ENCODE peak calls at places on chromosomes 16 and 17, in five cellular contexts. L, R, W, D and N are unnamed samples.

GRCh38 chr17:14451729-14452191 is 150.9 kb downstream of the HS3ST3B1 start:
- DNase-seq in W (no peak), L (no peak), R (no peak), D (no peak), N (no peak)

GRCh38 chr17:76585649-76586593 is at the start of gene ST6GALNAC2:
- DNase-seq in L (no peak), W (no peak), D (peak; percentile 84), R (peak; percentile 61), N (peak; percentile 49)

GRCh38 chr16:4029816-4030215 is 86.4 kb downstream of the ADCY9 start:
- DNase-seq in W (no peak), L (no peak), R (no peak), D (no peak), N (no peak)

GRCh38 chr17:7219812-7220592 is at the start of the genes ACADVL and DLG4:
- DNase-seq in L (peak; percentile 87), R (peak; percentile 93), D (peak; percentile 91), W (peak; percentile 94), N (peak; percentile 82)

GRCh38 chr16:4918790-4919210 is 18.1 kb downstream of the PPL start:
- DNase-seq in W (no peak), L (no peak), D (peak; percentile 67), R (no peak), N (no peak)

GRCh38 chr16:53053967-53054669 is 673 bp upstream of the CHD9 start:
- DNase-seq in W (peak; percentile 64), L (no peak), R (peak; percentile 54), D (peak; percentile 57), N (no peak)

GRCh38 chr17:77728022-77728671 is 230.4 kb upstream of the TNRC6C start:
- DNase-seq in R (no peak), L (peak; percentile 60), D (no peak), W (no peak), N (no peak)

GRCh38 chr16:28311413-28311812 is 19.1 kb downstream of the SBK1 start:
- DNase-seq in W (no peak), D (no peak), L (no peak), R (no peak), N (no peak)

GRCh38 chr16:7513429-7513828 is 180.8 kb downstream of the RBFOX1 start:
- DNase-seq in L (no peak), W (no peak), D (no peak), R (no peak), N (no peak)

GRCh38 chr17:74987418-74987908 is at the start of gene CDR2L:
- DNase-seq in L (peak; percentile 97), R (peak; percentile 95), W (peak; percentile 95), D (peak; percentile 98), N (peak; percentile 96)

GRCh38 chr17:78315355-78316114 is 44.3 kb downstream of the SOCS3 start:
- DNase-seq in L (no peak), R (peak; percentile 78), D (peak; percentile 79), W (peak; percentile 73), N (no peak)

GRCh38 chr16:2975161-2975795 is 5.0 kb downstream of the PKMYT1 start:
- DNase-seq in R (no peak), W (no peak), D (no peak), L (no peak), N (no peak)

GRCh38 chr16:24635900-24636610 is 93.4 kb upstream of the TNRC6A start:
- DNase-seq in D (peak; percentile 66), L (no peak), W (no peak), R (no peak), N (no peak)

GRCh38 chr17:81332118-81332834 is 37.2 kb upstream of the SLC38A10 start:
- DNase-seq in W (no peak), R (no peak), L (no peak), D (no peak), N (no peak)

GRCh38 chr17:43579570-43580140 is 33.5 kb upstream of the ETV4 start:
- DNase-seq in W (no peak), D (no peak), L (no peak), R (no peak), N (no peak)

GRCh38 chr16:81697321-81697885 is 81.7 kb upstream of the PLCG2 start:
- DNase-seq in L (no peak), R (peak; percentile 80), D (peak; percentile 65), W (peak; percentile 72), N (peak; percentile 59)

GRCh38 chr17:27078296-27078695 is 215.6 kb upstream of the WSB1 start:
- DNase-seq in L (no peak), W (no peak), R (no peak), D (no peak), N (no peak)

GRCh38 chr17:82963104-82963950 is 116.1 kb upstream of the METRNL start:
- DNase-seq in D (peak; percentile 81), R (peak; percentile 75), W (no peak), L (peak; percentile 79), N (peak; percentile 66)

GRCh38 chr16:86886651-86887050 is 308.3 kb downstream of the FOXL1 start:
- DNase-seq in W (no peak), L (no peak), R (no peak), D (no peak), N (no peak)

GRCh38 chr16:9115277-9115676 is 23.8 kb downstream of the HAPSTR1 start:
- DNase-seq in R (no peak), W (no peak), L (no peak), D (no peak), N (no peak)

GRCh38 chr16:24218299-24218698 is 37.8 kb upstream of the CACNG3 start:
- DNase-seq in D (no peak), W (no peak), L (no peak), R (no peak), N (no peak)

GRCh38 chr17:30352247-30352814 is 18.5 kb upstream of the TMIGD1 start:
- DNase-seq in D (no peak), W (no peak), R (no peak), L (no peak), N (no peak)

GRCh38 chr17:29136998-29137730 is 43.0 kb downstream of the MYO18A start:
- DNase-seq in L (no peak), R (no peak), W (no peak), D (no peak), N (no peak)

DNA sequence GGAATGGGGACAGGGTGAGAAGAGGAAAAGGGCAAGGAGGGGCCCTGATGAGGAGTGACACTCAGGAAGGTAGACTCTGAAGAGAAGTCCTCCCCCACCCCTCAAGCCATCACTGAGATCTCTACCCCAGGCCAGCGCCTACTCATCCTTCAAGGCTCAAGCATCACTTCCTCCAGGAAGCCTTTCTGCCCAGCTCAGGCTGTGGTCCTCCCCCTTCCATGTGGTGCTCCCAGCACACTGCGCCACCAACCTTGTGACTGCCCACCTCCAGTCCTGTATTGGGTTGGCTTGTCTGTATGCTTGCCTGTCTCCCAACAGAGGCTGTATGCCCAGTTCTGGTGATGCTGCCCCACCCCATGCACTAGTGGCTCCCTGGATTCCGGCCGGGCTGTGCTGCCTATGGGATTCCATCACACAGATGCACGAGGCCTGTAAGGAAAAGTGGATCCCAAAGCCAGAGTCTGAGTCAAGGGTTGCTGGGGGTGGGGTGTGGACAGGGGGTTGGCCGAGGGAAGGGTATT is 19.8 kb upstream of the ZFP90 start:
- DNase-seq in L (no peak), D (no peak), R (no peak), W (no peak), N (no peak)
- TF ChIP-seq CTCF in L (no peak), D (no peak), R (no peak), W (no peak), N (no peak)

DNA sequence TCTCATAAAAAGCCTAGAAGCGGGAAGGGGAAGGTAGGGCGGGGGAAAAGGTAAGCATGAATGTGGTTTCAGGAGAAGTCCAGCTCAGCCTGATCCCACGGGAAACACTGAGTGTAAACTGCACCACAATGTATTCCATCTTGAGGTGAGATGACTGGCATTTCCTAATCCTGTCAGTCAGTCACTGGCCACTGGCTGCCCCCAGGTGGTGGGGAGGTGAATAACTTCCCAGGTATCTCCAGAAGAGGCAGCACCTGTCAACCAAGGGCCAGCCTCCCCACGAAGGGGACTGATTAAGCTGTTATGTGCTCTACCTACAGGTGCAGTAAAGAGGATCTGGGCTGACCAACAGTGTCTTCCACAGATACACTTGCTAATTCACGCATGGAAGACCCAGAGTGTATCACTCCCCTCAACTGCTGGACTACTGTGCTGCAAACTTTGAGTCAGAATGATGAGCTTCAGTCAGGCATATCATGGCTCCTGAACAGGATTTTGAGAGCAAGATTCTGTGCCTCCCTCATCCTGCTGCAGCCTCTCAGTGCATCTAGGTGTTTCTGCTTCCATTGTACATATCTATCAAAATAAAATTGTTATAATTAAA is 108.5 kb upstream of the CCL2 start:
- DNase-seq in D (peak; percentile 74), R (peak; percentile 51), L (no peak), W (peak; percentile 59), N (peak; percentile 77)
- TF ChIP-seq CTCF in D (no peak), R (peak; percentile 75), L (peak; percentile 72), W (peak; percentile 78), N (peak; percentile 72)

GRCh38 chr17:58196610-58197009 is 4.1 kb downstream of the EPX start:
- DNase-seq in D (no peak), R (no peak), W (no peak), L (no peak), N (no peak)

GRCh38 chr17:58192612-58193011 is at the start of gene EPX:
- DNase-seq in L (no peak), R (peak; percentile 50), D (no peak), W (no peak), N (no peak)

GRCh38 chr17:58191259-58191896 is 1.1 kb upstream of the EPX start:
- DNase-seq in W (no peak), D (no peak), R (no peak), L (no peak), N (no peak)

GRCh38 chr17:58195518-58196123 is 3.1 kb downstream of the EPX start:
- DNase-seq in W (no peak), R (no peak), D (no peak), L (no peak), N (no peak)

DNA sequence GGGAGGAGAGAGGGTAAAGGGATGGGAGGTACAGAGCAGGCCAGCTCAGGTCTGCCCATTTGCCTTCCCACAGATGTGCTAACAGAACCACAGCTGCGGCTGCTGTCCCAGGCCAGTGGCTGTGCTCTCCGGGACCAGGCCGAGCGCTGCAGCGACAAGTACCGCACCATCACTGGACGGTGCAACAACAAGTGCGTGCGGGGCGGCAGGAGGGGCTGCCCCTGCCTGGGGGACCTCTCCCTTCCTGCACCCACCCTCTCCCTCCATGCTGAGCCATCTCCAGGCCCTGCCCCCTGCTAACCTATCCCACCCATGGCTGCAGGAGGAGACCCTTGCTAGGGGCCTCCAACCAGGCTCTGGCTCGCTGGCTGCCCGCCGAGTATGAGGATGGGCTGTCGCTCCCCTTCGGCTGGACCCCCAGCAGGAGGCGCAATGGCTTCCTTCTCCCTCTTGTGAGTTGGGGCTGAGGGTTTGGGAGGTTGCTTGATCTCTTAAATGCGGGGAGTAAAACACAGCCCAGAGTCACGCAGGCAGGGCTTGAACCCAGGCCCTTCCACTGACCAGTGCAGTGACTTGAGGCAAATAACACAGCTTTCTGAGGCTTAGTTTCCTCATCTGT is 1.2 kb downstream of the EPX start:
- DNase-seq in W (no peak), D (no peak), L (no peak), R (no peak), N (no peak)
- TF ChIP-seq CTCF in W (no peak), D (no peak), L (no peak), R (no peak), N (no peak)

GRCh38 chr17:59260724-59261123 is 40.4 kb downstream of the GDPD1 start:
- DNase-seq in D (no peak), L (no peak), R (no peak), W (no peak), N (no peak)

GRCh38 chr17:59257101-59257500 is 36.8 kb downstream of the GDPD1 start:
- DNase-seq in W (no peak), R (no peak), L (no peak), D (no peak), N (no peak)

DNA sequence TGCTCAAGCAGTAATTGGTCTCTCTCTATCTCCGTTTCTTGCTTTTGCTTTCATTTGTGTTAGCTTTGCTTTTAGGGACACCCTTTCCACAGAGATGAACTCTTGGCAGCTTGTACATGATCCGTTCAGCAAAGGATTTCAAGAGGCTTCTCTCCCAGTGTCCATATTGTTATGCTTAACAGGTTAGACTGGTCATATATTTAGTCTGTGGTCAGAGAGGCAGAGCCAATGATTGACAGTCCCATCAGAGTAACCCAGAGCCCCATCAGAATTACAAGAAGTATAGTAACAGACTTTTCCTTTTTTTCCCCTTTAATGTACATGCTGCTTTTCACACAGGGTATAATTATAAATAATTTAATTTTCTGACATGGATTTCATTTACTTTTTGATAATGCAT is 34.4 kb downstream of the GDPD1 start:
- DNase-seq in R (no peak), D (no peak), L (no peak), W (peak; percentile 11), N (no peak)
- TF ChIP-seq CTCF in R (no peak), D (no peak), L (no peak), W (no peak), N (no peak)